ENCODE peak calls at places on chromosome 15, in seven cellular contexts. Y is HCT116, A is spleen, P is lower lobe of right lung, Q is BJ, R is mammary epithelial cell, H is PC-3. N is an unnamed sample. For H3K27me3 and H3K36me3, the result is how much of the 10 kb centered on the place peaks cover.

GRCh38 chr15:98401029-98401428 is 247.3 kb upstream of the IGF1R start:
- DNase-seq in H (no peak), Q (no peak), R (no peak), P (no peak), Y (no peak), A (no peak), N (no peak)

GRCh38 chr15:57563416-57563815 is 28.3 kb upstream of the MYZAP start:
- DNase-seq in R (no peak), P (no peak), Y (no peak), H (no peak), A (no peak), Q (no peak), N (no peak)

GRCh38 chr15:22893881-22894280 is 55.4 kb downstream of the NIPA2 start:
- DNase-seq in P (no peak), H (no peak), A (no peak), R (no peak), Q (no peak), Y (no peak), N (no peak)

GRCh38 chr15:98888839-98889479 is 118.6 kb downstream of the PGPEP1L start:
- DNase-seq in Y (no peak), R (peak), H (peak), Q (no peak), P (no peak), A (no peak), N (peak)

GRCh38 chr15:31740203-31740602 is 290.1 kb upstream of the CHRNA7 start:
- DNase-seq in H (no peak), Q (no peak), R (no peak), Y (no peak), P (no peak), A (no peak), N (no peak)

GRCh38 chr15:78811124-78811824 is at the start of gene ADAMTS7:
- DNase-seq in Y (peak), R (peak), Q (no peak), H (peak), P (peak), A (peak), N (peak)

GRCh38 chr15:40190591-40190990 is 29.7 kb downstream of the BUB1B start:
- DNase-seq in R (peak), H (peak), P (no peak), Y (no peak), A (no peak), Q (peak), N (peak)

GRCh38 chr15:51185213-51185619 is 90.5 kb upstream of the TNFAIP8L3 start:
- DNase-seq in H (no peak), A (no peak), R (no peak), Y (no peak), P (no peak), Q (no peak), N (no peak)

GRCh38 chr15:67165653-67166260 is 88.7 kb downstream of the AAGAB start:
- DNase-seq in P (no peak), H (no peak), Y (no peak), A (no peak), Q (no peak), R (no peak), N (no peak)

GRCh38 chr15:100734606-100735005 is 132.2 kb downstream of the ASB7 start:
- DNase-seq in A (peak), H (no peak), Y (no peak), R (no peak), Q (no peak), P (no peak), N (no peak)

GRCh38 chr15:58224068-58224467 is 85.9 kb downstream of the AQP9 start:
- DNase-seq in Y (no peak), R (no peak), A (peak), H (no peak), P (no peak), Q (no peak), N (peak)

GRCh38 chr15:66925721-66926120 is 139.7 kb upstream of the SMAD3 start:
- DNase-seq in Y (no peak), P (no peak), Q (no peak), R (no peak), H (no peak), A (no peak), N (no peak)

GRCh38 chr15:31344266-31344665 is 17.6 kb downstream of the KLF13 start:
- DNase-seq in R (no peak), Y (no peak), P (peak), A (peak), Q (no peak), H (no peak), N (no peak)

GRCh38 chr15:58182460-58183163 is 44.4 kb downstream of the AQP9 start:
- DNase-seq in Y (peak), P (no peak), A (no peak), R (peak), H (peak), Q (no peak), N (peak)

GRCh38 chr15:33200444-33200843 is 5.9 kb upstream of the FMN1 start:
- DNase-seq in Q (no peak), H (no peak), A (no peak), Y (no peak), P (no peak), R (no peak), N (no peak)

GRCh38 chr15:23759964-23760363 is 72.9 kb upstream of the NDN start:
- DNase-seq in P (no peak), H (no peak), Y (no peak), Q (no peak), R (no peak), A (no peak), N (no peak)

GRCh38 chr15:25684521-25685215 is 178.5 kb downstream of the ATP10A start:
- DNase-seq in H (peak), P (no peak), R (no peak), A (no peak), Q (peak), Y (no peak), N (peak)

GRCh38 chr15:52338891-52339290 is 43.3 kb upstream of the MYO5C start:
- DNase-seq in R (no peak), H (no peak), Y (no peak), A (no peak), Q (no peak), P (no peak), N (no peak)

GRCh38 chr15:45372032-45372995 is 6.0 kb downstream of the GATM start:
- DNase-seq in H (peak), Q (no peak), R (peak), Y (no peak), P (no peak), A (no peak), N (no peak)
- H3K27me3 ChIP-seq in H (under half), Q (under half), R (under half), Y (under half), P (under half), A (under half), N (under half)

DNA sequence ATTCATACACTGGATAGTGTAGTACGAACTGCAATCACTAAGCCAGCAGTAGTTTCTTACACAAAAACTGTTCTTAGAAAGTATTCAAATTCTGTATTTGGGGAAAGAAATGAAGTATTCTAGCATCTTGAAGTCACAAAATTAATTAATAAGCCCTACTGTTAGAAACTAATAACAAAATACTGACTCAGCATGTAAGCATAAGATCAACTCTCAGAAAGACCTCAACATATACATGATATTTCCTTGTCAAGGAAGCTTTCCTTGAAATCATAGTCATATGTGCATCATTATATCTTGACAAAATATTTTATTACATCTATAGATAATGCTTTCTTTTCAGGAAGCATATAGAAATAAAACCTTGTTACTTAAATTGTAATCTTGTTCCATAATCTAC is 115.5 kb upstream of the GOLGA6L6 start:
- DNase-seq in R (no peak), H (no peak), Y (no peak), A (no peak), Q (no peak), P (no peak), N (no peak)
- H3K4me3 ChIP-seq in R (no peak), H (no peak), Y (no peak), A (no peak), Q (no peak), P (no peak), N (no peak)

GRCh38 chr15:34357653-34358052 is 9.3 kb downstream of the LPCAT4 start:
- DNase-seq in Q (no peak), R (no peak), Y (no peak), A (no peak), H (no peak), P (no peak), N (no peak)

GRCh38 chr15:34358367-34358766 is 8.6 kb downstream of the LPCAT4 start:
- DNase-seq in A (no peak), H (peak), Q (no peak), Y (no peak), R (no peak), P (no peak), N (no peak)

GRCh38 chr15:34358948-34359347 is 8.0 kb downstream of the LPCAT4 start:
- DNase-seq in Q (no peak), A (no peak), H (no peak), P (no peak), Y (no peak), R (no peak), N (no peak)

GRCh38 chr15:34360298-34360697 is 6.7 kb downstream of the LPCAT4 start:
- DNase-seq in A (no peak), P (no peak), H (peak), R (peak), Y (peak), Q (no peak), N (no peak)

GRCh38 chr15:34359416-34359815 is 7.6 kb downstream of the LPCAT4 start:
- DNase-seq in R (peak), A (no peak), P (no peak), Y (no peak), H (peak), Q (no peak), N (peak)
- H3K36me3 ChIP-seq in R (under half), A (half or more), P (half or more), Y (under half), H (under half), Q (under half), N (under half)

GRCh38 chr15:55965091-55965490 is 28.3 kb downstream of the NEDD4 start:
- DNase-seq in Y (no peak), R (no peak), A (no peak), P (no peak), Q (no peak), H (peak), N (no peak)

GRCh38 chr15:55969582-55969981 is 23.8 kb downstream of the NEDD4 start:
- DNase-seq in R (no peak), H (peak), Y (no peak), Q (no peak), P (no peak), A (no peak), N (no peak)

GRCh38 chr15:55968923-55969322 is 24.5 kb downstream of the NEDD4 start:
- DNase-seq in A (no peak), R (no peak), Q (no peak), P (no peak), H (no peak), Y (no peak), N (no peak)

GRCh38 chr15:55970286-55970685 is 23.1 kb downstream of the NEDD4 start:
- DNase-seq in Q (no peak), P (no peak), A (no peak), Y (no peak), R (no peak), H (no peak), N (no peak)
- H3K27me3 ChIP-seq in Q (under half), P (under half), A (under half), Y (under half), R (under half), H (under half), N (under half)

DNA sequence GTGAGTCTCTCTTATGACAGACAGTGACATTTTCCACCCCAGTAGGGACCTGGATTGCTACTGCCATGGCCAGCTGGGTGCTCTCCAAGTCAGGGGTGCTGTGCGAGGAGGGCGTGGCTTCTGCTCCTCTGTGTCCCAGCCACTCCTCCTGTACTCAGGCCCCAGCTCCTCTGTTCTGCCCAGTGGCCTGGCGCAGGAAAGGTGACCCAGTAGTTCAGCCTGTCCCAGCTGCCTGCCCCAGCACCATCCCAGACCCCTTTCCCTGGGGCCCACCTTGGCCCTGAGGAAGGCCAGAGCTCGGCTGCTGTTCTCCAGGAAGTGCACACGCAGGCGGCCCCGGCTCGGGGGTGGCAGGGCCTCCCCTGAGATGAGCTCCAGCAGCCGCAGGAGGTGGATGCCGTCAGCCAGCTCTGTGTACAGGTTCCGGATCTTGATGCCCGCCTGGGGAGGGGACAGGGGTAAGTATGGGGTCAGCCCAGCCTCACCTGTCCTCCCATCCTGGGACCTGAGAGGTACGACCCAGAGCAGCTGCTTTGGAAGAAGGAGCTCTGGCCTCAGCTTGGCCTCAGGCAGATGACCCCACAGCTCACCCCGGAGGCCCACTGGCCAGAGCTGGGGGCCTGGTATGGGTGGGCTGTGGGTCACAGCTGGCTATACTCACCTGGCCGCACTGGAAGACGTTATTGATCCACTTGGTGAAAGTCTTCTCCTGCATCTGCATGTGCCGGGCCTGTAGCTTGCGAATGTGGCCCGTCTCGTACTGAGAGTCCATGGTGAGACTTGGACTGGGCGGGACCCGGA is 1.0 kb downstream of the SPTBN5 start:
- DNase-seq in H (no peak), Y (no peak), Q (no peak), A (no peak), R (peak), P (peak), N (no peak)
- H3K4me3 ChIP-seq in H (no peak), Y (no peak), Q (no peak), A (peak), R (no peak), P (no peak), N (no peak)

DNA sequence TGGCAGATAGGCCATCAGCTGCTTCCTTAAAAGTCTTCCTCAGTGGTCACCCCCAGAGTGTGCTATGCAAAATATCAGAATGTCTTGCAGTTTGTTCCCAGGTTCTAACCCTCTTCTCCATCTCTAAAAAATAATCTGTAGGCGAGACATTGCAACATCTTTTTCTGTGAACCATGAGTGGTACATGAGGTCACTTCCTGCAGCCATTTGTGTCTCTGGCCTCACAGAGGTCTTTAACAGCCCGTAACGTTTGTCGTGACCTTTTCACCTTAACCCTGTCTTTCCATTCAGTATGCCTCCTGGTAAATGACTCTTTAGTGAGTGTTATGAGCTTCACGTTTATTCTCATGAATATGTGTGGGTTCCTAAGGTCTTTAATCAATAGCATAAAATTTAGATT is 145.4 kb downstream of the KLHL25 start:
- DNase-seq in P (no peak), H (no peak), Q (peak), A (no peak), Y (no peak), R (peak), N (peak)
- H3K36me3 ChIP-seq in P (half or more), H (under half), Q (under half), A (half or more), Y (under half), R (under half), N (under half)

N was measured in MG63.